ENCODE peak calls at places on chromosomes 3 and 15, in seven cellular contexts. B is heart right ventricle; M is heart left ventricle; P is Peyer's patch; S is psoas muscle; O is lung; U is CD4-positive, CD25-positive, alpha-beta regulatory T cell. A is an unnamed sample.

GRCh38 chr3:62798000-62798399 is 77.2 kb downstream of the CADPS start:
- DNase-seq in B (no peak), M (no peak), P (no peak), S (no peak), O (no peak), U (no peak), A (no peak)

GRCh38 chr3:126083511-126083912 is 412 bp downstream of the SLC41A3 start:
- DNase-seq in B (no peak), M (no peak), P (peak; percentile 70), S (peak; percentile 48), O (no peak), U (peak; percentile 73), A (no peak)

GRCh38 chr15:69664572-69665326 is 212.1 kb downstream of the RPLP1 start:
- DNase-seq in B (no peak), M (no peak), P (no peak), S (no peak), O (no peak), U (no peak), A (no peak)

GRCh38 chr15:43408789-43409188 is 37.9 kb downstream of the TUBGCP4 start:
- DNase-seq in B (no peak), M (no peak), P (no peak), S (no peak), O (no peak), U (no peak), A (no peak)

GRCh38 chr3:120449701-120450216 is 1.0 kb downstream of the FSTL1 start:
- DNase-seq in B (no peak), M (no peak), P (no peak), S (no peak), O (no peak), U (no peak), A (no peak)

GRCh38 chr3:113096158-113096893 is 105.5 kb downstream of the GTPBP8 start:
- DNase-seq in B (no peak), M (no peak), P (no peak), S (no peak), O (no peak), U (no peak), A (no peak)

GRCh38 chr15:93005133-93005532 is 83.9 kb downstream of the RGMA start:
- DNase-seq in B (no peak), M (no peak), P (no peak), S (no peak), O (no peak), U (no peak), A (no peak)

GRCh38 chr3:46378426-46378942 is 7.7 kb downstream of the CCR5 start:
- DNase-seq in B (peak; percentile 57), M (peak; percentile 79), P (peak; percentile 88), S (peak; percentile 69), O (peak; percentile 75), U (peak; percentile 76), A (peak; percentile 54)

GRCh38 chr3:129312021-129312639 is 33.5 kb downstream of the HMCES start:
- DNase-seq in B (no peak), M (no peak), P (peak; percentile 74), S (no peak), O (no peak), U (peak; percentile 26), A (no peak)

GRCh38 chr3:137121704-137122314 is 164.0 kb downstream of the IL20RB start:
- DNase-seq in B (no peak), M (no peak), P (no peak), S (no peak), O (no peak), U (peak; percentile 56), A (peak; percentile 52)

GRCh38 chr3:142930510-142930909 is 33.0 kb downstream of the PAQR9 start:
- DNase-seq in B (no peak), M (no peak), P (no peak), S (no peak), O (no peak), U (no peak), A (no peak)

GRCh38 chr3:45929042-45929679 is 14.1 kb upstream of the CXCR6 start:
- DNase-seq in B (no peak), M (peak; percentile 61), P (peak; percentile 76), S (no peak), O (no peak), U (peak; percentile 61), A (no peak)

GRCh38 chr3:171306631-171307030 is 153.6 kb downstream of the TNIK start:
- DNase-seq in B (peak; percentile 86), M (peak; percentile 76), P (peak; percentile 57), S (peak; percentile 56), O (peak; percentile 36), U (no peak), A (no peak)

GRCh38 chr15:74835312-74835823 is 7.6 kb downstream of the ULK3 start:
- DNase-seq in B (peak; percentile 49), M (peak; percentile 83), P (peak; percentile 85), S (peak; percentile 59), O (peak; percentile 57), U (peak; percentile 39), A (peak; percentile 66)

GRCh38 chr3:49656541-49657112 is 17.5 kb upstream of the APEH start:
- DNase-seq in B (no peak), M (no peak), P (no peak), S (no peak), O (no peak), U (no peak), A (no peak)

GRCh38 chr15:98526094-98526493 is 122.2 kb upstream of the IGF1R start:
- DNase-seq in B (no peak), M (no peak), P (no peak), S (no peak), O (no peak), U (no peak), A (no peak)

GRCh38 chr15:99449514-99449913 is 116.3 kb upstream of the MEF2A start:
- DNase-seq in B (no peak), M (no peak), P (no peak), S (no peak), O (no peak), U (no peak), A (no peak)

GRCh38 chr15:35886765-35887164 is 340.8 kb upstream of the DPH6 start:
- DNase-seq in B (no peak), M (no peak), P (no peak), S (no peak), O (no peak), U (no peak), A (no peak)

GRCh38 chr3:122947086-122947611 is 80.4 kb downstream of the SEMA5B start:
- DNase-seq in B (no peak), M (no peak), P (no peak), S (no peak), O (no peak), U (no peak), A (no peak)

GRCh38 chr15:79973445-79974180 is 2.6 kb upstream of the BCL2A1 start:
- DNase-seq in B (no peak), M (no peak), P (peak; percentile 24), S (no peak), O (no peak), U (peak; percentile 34), A (no peak)

GRCh38 chr15:79977431-79977940 is 6.5 kb upstream of the BCL2A1 start:
- DNase-seq in B (peak; percentile 20), M (no peak), P (peak; percentile 65), S (no peak), O (no peak), U (no peak), A (no peak)

GRCh38 chr15:79978694-79979519 is 7.9 kb upstream of the BCL2A1 start:
- DNase-seq in B (no peak), M (no peak), P (peak; percentile 72), S (no peak), O (no peak), U (no peak), A (no peak)

GRCh38 chr15:79981861-79982455 is 11.0 kb upstream of the BCL2A1 start:
- DNase-seq in B (no peak), M (no peak), P (peak; percentile 39), S (no peak), O (no peak), U (no peak), A (no peak)

DNA sequence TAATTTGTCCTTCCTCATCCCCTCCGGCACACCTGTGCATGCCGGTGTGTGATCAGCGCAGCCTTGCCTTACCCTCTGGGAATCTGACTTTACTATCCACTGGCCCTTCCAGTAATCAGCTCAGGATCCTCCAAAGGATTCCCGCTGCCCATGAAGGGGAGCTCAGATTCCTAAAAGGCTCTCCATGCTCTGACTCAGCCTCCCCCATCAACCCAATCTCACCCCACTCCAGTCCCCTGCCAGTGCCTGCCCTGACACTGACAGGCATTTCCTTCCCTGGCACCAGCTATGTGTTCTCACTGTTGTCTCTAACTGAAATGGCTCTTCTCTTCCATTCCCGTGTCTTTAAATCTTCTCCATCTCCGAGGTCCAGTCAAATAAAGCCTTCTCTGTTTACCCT is 7.3 kb upstream of the BCL2A1 start:
- DNase-seq in B (no peak), M (no peak), P (peak; percentile 32), S (no peak), O (no peak), U (no peak), A (no peak)
- H3K4me3 ChIP-seq in B (no peak overlapping the region), M (no peak overlapping the region), P (no peak overlapping the region), S (no peak overlapping the region), O (no peak overlapping the region), U (no peak overlapping the region), A (no peak overlapping the region)

GRCh38 chr15:80154336-80154735 is 1.5 kb downstream of the FAH start:
- DNase-seq in B (no peak), M (no peak), P (no peak), S (no peak), O (no peak), U (no peak), A (no peak)

GRCh38 chr15:80152896-80153876 is at the start of gene FAH:
- DNase-seq in B (peak; percentile 44), M (peak; percentile 86), P (no peak), S (no peak), O (peak; percentile 70), U (peak; percentile 75), A (no peak)

GRCh38 chr15:80156176-80156720 is 3.4 kb downstream of the FAH start:
- DNase-seq in B (no peak), M (no peak), P (no peak), S (no peak), O (no peak), U (no peak), A (no peak)

GRCh38 chr15:80153900-80154299 is 1.1 kb downstream of the FAH start:
- DNase-seq in B (no peak), M (no peak), P (no peak), S (no peak), O (no peak), U (no peak), A (no peak)

GRCh38 chr15:80155001-80155377 is 2.2 kb downstream of the FAH start:
- DNase-seq in B (no peak), M (no peak), P (no peak), S (no peak), O (no peak), U (no peak), A (no peak)
- H3K4me1 ChIP-seq in B (peaks cover 28% of the 10 kb centered on the region), M (no peaks in the 10 kb centered on the region), P (peaks cover 1% of the 10 kb centered on the region), S (peaks cover 35% of the 10 kb centered on the region), O (no peaks in the 10 kb centered on the region), U (peaks cover 12% of the 10 kb centered on the region), A (no peaks in the 10 kb centered on the region)

DNA sequence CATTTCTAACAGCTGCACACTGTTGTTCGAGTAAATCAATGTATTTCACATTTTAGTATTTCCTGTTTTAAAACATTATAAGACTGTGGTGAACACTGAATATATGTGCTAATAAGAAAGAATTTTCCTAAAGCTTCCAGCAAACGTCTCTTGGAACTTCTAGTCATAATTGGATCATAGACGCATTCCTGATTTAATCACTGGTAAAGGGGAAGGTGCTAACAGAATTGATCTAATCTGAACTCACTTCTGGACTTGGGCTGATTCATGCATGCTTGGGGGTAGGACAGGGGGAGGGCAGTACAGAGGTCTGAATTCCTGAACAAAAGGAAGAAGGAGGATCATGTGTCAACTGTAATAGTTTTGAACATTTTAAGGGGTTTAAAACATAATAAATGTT is 7.3 kb upstream of the LEKR1 start:
- DNase-seq in B (no peak), M (no peak), P (no peak), S (no peak), O (no peak), U (peak; percentile 32), A (no peak)
- H3K27ac ChIP-seq in B (no peak overlapping the region), M (no peak overlapping the region), P (no peak overlapping the region), S (no peak overlapping the region), O (no peak overlapping the region), U (no peak overlapping the region), A (no peak overlapping the region)

GRCh38 chr3:160756907-160757623 is 1.0 kb downstream of the PPM1L start:
- DNase-seq in B (peak; percentile 24), M (peak; percentile 59), P (peak; percentile 47), S (peak; percentile 15), O (no peak), U (no peak), A (no peak)
- H3K4me3 ChIP-seq in B (peak overlapping the region; percentile 90), M (peak overlapping the region; percentile 66), P (peak overlapping the region; percentile 82), S (peak overlapping the region; percentile 89), O (no peak overlapping the region), U (peak overlapping the region; percentile 81), A (peak overlapping the region; percentile 76)

A was measured in iPS DF 6.9.